ENCODE peak calls at places on chromosomes 4 and X, in ten cellular contexts. P is GM23248; O is testis; N is epithelial cell of proximal tubule; K is GM12865; F is mesenchymal stem cell; R is mesendoderm; V is prostate gland; J is thoracic aorta; Y is CD4-positive, alpha-beta memory T cell. H is an unnamed sample.

GRCh38 chr4:63308702-63309101 is 1100.5 kb downstream of the TECRL start:
- DNase-seq in N (no peak), K (no peak), O (no peak), F (no peak), V (no peak), P (no peak), R (no peak), Y (no peak), J (no peak), H (no peak)

GRCh38 chr4:54942735-54943134 is 182.7 kb downstream of the KDR start:
- DNase-seq in J (no peak), O (no peak), P (no peak), R (no peak), N (no peak), F (no peak), V (no peak), K (peak), Y (peak), H (peak)

GRCh38 chr4:142274137-142274536 is 572.0 kb downstream of the INPP4B start:
- DNase-seq in J (no peak), Y (no peak), N (no peak), F (peak), K (no peak), V (no peak), R (no peak), O (no peak), P (peak), H (no peak)

GRCh38 chr4:8841678-8842268 is 29.9 kb downstream of the HMX1 start:
- DNase-seq in R (no peak), N (no peak), K (no peak), J (no peak), O (no peak), Y (no peak), P (no peak), F (no peak), V (no peak), H (no peak)

GRCh38 chr4:83282049-83282535 is 2.5 kb downstream of the COQ2 start:
- DNase-seq in V (peak), Y (peak), N (no peak), R (peak), J (no peak), K (peak), P (peak), O (peak), F (peak), H (peak)

GRCh38 chr4:29560452-29560851 is 1159.7 kb upstream of the PCDH7 start:
- DNase-seq in J (no peak), O (no peak), N (peak), V (no peak), F (no peak), P (no peak), R (no peak), K (no peak), Y (no peak), H (no peak)

GRCh38 chr4:139887378-139887801 is 221.8 kb downstream of the MGST2 start:
- DNase-seq in R (no peak), O (no peak), F (peak), P (peak), K (no peak), J (no peak), Y (no peak), N (peak), V (no peak), H (no peak)

GRCh38 chrX:4150259-4150658 is 436.8 kb upstream of the PRKX start:
- DNase-seq in N (no peak), O (no peak), P (no peak), Y (no peak), K (no peak), V (no peak), F (no peak), J (no peak), R (no peak), H (no peak)

GRCh38 chr4:173517781-173518371 is 12.2 kb downstream of the HAND2 start:
- DNase-seq in K (no peak), Y (no peak), V (no peak), O (no peak), P (no peak), F (peak), N (no peak), J (no peak), R (peak), H (no peak)

GRCh38 chr4:80266902-80267380 is 477 bp downstream of the FGF5 start:
- DNase-seq in P (peak), N (no peak), V (no peak), J (no peak), Y (no peak), F (peak), O (peak), R (peak), K (no peak), H (no peak)

GRCh38 chr4:80268081-80268823 is 1.8 kb downstream of the FGF5 start:
- DNase-seq in O (no peak), N (no peak), K (no peak), V (no peak), R (peak), P (peak), J (no peak), Y (no peak), F (peak), H (no peak)

GRCh38 chr4:80266267-80266901 is at the start of gene FGF5:
- DNase-seq in F (peak), P (peak), O (peak), J (no peak), V (peak), Y (no peak), R (peak), N (peak), K (no peak), H (no peak)

GRCh38 chr4:80270321-80270720 is 3.9 kb downstream of the FGF5 start:
- DNase-seq in Y (no peak), J (no peak), V (no peak), K (no peak), F (no peak), P (no peak), N (no peak), R (no peak), O (no peak), H (no peak)

GRCh38 chr4:80268936-80269335 is 2.5 kb downstream of the FGF5 start:
- DNase-seq in V (no peak), J (no peak), N (no peak), O (no peak), R (no peak), P (peak), F (peak), Y (no peak), K (no peak), H (no peak)
- H3K4me3 ChIP-seq in V (no peak), J (no peak), N (peak), O (no peak), R (no peak), P (peak), F (peak), Y (no peak), K (no peak), H (no peak)

DNA sequence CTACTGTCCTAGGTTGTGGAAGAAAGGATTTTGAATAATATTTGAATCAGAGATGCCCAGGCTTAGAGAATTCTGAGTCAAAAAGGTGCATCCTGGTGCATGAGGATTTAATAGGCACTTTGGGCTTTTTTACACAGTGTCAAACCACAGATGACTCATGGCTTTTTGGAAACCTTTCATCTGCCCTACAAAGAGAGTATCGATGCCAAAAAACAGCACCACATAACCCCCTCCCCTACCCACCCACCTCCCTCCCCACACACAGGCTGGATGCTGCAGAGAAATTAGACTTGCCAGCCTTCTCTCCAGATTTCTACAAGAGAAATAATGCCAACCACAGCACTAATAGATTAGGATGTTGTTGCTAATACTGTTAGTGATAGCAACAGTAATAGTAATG is 779.3 kb downstream of the NLGN4X start:
- DNase-seq in Y (no peak), P (no peak), J (no peak), R (no peak), O (no peak), N (no peak), V (no peak), K (no peak), F (no peak), H (no peak)
- H3K4me3 ChIP-seq in Y (no peak), P (no peak), J (no peak), R (no peak), O (no peak), N (no peak), V (no peak), K (no peak), F (no peak), H (no peak)

GRCh38 chr4:78777556-78777900 is 1.4 kb downstream of the BMP2K start:
- DNase-seq in O (no peak), Y (no peak), J (no peak), P (no peak), N (no peak), K (no peak), V (no peak), R (no peak), F (no peak), H (no peak)
- H3K4me3 ChIP-seq in O (peak), Y (no peak), J (peak), P (peak), N (peak), K (peak), V (no peak), R (no peak), F (peak), H (peak)

GRCh38 chr4:183987987-183988392 is 82.9 kb downstream of the STOX2 start:
- DNase-seq in Y (no peak), K (no peak), P (peak), R (peak), V (peak), O (peak), J (peak), N (peak), F (peak), H (no peak)
- H3K4me3 ChIP-seq in Y (no peak), K (no peak), P (peak), R (no peak), V (peak), O (no peak), J (peak), N (peak), F (peak), H (no peak)

DNA sequence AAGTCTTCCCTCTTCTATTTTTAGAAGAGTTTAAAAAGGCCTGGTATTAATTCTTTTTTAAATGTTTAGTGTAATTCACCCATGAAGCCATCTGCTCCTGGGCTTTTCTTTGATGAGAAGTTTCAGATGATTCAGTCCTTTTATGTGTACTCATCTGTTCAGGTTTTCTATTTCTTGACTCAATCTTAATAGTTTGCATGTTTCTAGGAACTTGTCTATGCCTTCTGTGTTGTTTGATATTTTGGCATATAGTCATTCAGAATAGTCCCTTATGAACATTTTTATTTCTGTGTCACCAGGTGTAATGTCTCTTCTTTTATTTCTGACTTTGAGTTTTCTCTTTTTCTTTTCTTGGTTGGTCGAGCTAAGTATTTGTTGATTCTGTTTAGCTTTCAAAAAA is 20.2 kb upstream of the IL2 start:
- DNase-seq in J (no peak), P (no peak), N (no peak), Y (no peak), R (no peak), F (no peak), V (no peak), O (no peak), K (no peak), H (no peak)
- H3K4me3 ChIP-seq in J (no peak), P (no peak), N (no peak), Y (no peak), R (no peak), F (no peak), V (no peak), O (no peak), K (no peak), H (no peak)

DNA sequence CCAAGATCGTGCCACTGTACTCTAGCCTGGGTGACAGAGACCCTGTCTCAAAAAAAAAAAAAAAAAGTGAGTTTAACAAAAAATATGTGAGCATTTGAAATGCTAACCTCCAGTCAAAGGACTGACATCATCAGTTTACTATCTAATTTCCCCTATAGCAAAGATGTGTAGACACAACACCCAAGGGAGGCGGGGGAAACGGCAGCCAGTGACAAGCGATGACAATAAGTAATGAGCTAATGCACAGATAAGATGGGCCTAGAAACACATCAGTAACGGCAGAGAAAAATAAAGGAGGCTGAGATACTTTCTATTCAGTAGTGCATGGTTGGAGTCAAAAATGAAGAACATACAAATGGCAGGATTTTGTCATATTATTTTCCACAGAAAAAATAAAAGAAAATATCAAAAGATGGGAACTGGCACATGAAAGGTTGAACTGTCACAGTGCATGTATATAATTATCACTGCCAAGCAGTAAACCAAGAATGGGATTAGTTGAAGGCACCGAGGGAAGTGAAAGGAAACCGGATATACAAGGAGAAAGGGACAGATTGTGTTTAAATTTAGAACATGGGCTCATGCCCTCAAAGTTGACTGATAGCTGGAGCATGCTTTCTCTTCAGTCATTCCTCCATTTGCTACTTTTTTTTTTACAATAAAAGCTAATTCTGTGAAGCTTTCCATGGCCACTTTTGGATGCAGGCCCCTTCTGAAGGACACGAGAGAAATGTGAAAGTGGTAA is 41.8 kb downstream of the IGFBP7 start:
- DNase-seq in J (no peak), Y (no peak), O (no peak), V (no peak), R (no peak), P (no peak), F (no peak), N (no peak), K (no peak), H (no peak)
- H3K4me3 ChIP-seq in J (peak), Y (no peak), O (no peak), V (no peak), R (no peak), P (no peak), F (no peak), N (no peak), K (no peak), H (no peak)